ENCODE peak calls at places on chromosomes 16 and 17, in nine cellular contexts. K is ACHN; T is WERI-Rb-1; V is A549; L is GM23248; E is fibroblast of lung; S is astrocyte; G is activated CD4-positive, alpha-beta T cell treated with anti-CD3 and anti-CD28 coated beads for 24 hours; B is ascending aorta. R is an unnamed sample.

GRCh38 chr16:22728167-22728836 is 85.7 kb upstream of the HS3ST2 start:
- DNase-seq in K (no peak), G (no peak), T (peak; percentile 8), L (no peak), E (no peak), V (no peak), S (no peak), B (no peak), R (no peak)

GRCh38 chr17:35341465-35341992 is 31.9 kb downstream of the SLFN11 start:
- DNase-seq in B (no peak), T (no peak), L (no peak), G (no peak), E (no peak), V (no peak), S (no peak), K (no peak), R (no peak)

GRCh38 chr16:81224836-81225235 is 13.7 kb upstream of the BCO1 start:
- DNase-seq in L (no peak), K (no peak), T (no peak), S (no peak), E (no peak), G (no peak), B (no peak), V (no peak), R (no peak)

GRCh38 chr17:27489045-27489715 is 32.9 kb downstream of the KSR1 start:
- DNase-seq in V (peak; percentile 28), E (peak; percentile 81), T (no peak), S (peak; percentile 56), B (peak; percentile 84), L (peak; percentile 86), G (no peak), K (no peak), R (peak; percentile 35)

GRCh38 chr16:9053006-9053601 is 38.3 kb upstream of the HAPSTR1 start:
- DNase-seq in B (peak; percentile 73), G (no peak), L (peak; percentile 62), K (no peak), V (peak; percentile 64), E (peak; percentile 73), S (peak; percentile 71), T (peak; percentile 59), R (peak; percentile 44)

GRCh38 chr16:23052908-23053580 is 96.2 kb downstream of the USP31 start:
- DNase-seq in S (no peak), K (no peak), L (no peak), E (no peak), V (no peak), T (no peak), B (no peak), G (no peak), R (no peak)

GRCh38 chr17:11122908-11123307 is 118.1 kb upstream of the SHISA6 start:
- DNase-seq in E (no peak), T (no peak), S (no peak), V (no peak), B (no peak), L (no peak), G (no peak), K (no peak), R (no peak)

GRCh38 chr17:334974-335481 is 17.6 kb downstream of the RPH3AL start:
- DNase-seq in E (no peak), V (no peak), T (no peak), S (no peak), B (peak; percentile 50), L (no peak), K (no peak), G (no peak), R (no peak)

GRCh38 chr17:41629826-41630670 is 5.7 kb upstream of the KRT17 start:
- DNase-seq in V (no peak), K (no peak), T (no peak), G (no peak), E (no peak), L (no peak), S (no peak), B (no peak), R (no peak)

GRCh38 chr16:72085002-72085401 is 8.4 kb downstream of the TXNL4B start:
- DNase-seq in G (no peak), B (no peak), K (no peak), V (no peak), E (no peak), L (no peak), S (no peak), T (no peak), R (no peak)

GRCh38 chr16:24516900-24517669 is 22.3 kb upstream of the RBBP6 start:
- DNase-seq in T (peak; percentile 89), S (peak; percentile 56), E (peak; percentile 88), L (peak; percentile 90), V (peak; percentile 74), K (peak; percentile 90), G (peak; percentile 72), B (peak; percentile 90), R (peak; percentile 71)

GRCh38 chr16:14029658-14030057 is 41.5 kb upstream of the MRTFB start:
- DNase-seq in G (no peak), B (no peak), L (no peak), T (no peak), E (no peak), S (no peak), K (no peak), V (no peak), R (no peak)